ENCODE peak calls at places on chromosomes 16 and 17, in eight cellular contexts. T is transverse colon, Y is uterus, L is heart left ventricle, I is A549, D is H1, B is sigmoid colon, M is upper lobe of left lung. U is an unnamed sample.

GRCh38 chr16:983044-984030 is 1.8 kb downstream of the SOX8 start:
- DNase-seq in T (no peak), Y (no peak), L (no peak), I (peak), D (no peak), B (no peak), M (peak), U (no peak)

GRCh38 chr16:73092236-73092781 is 44.4 kb upstream of the ZFHX3 start:
- DNase-seq in T (no peak), Y (no peak), L (no peak), I (no peak), D (no peak), B (no peak), M (peak), U (no peak)

GRCh38 chr16:2152695-2153506 is 2.7 kb upstream of the TRAF7 start:
- DNase-seq in T (peak), Y (no peak), L (peak), I (peak), D (no peak), B (no peak), M (peak), U (no peak)

GRCh38 chr17:81160747-81161453 is 4.4 kb upstream of the PVALEF start:
- DNase-seq in T (no peak), Y (no peak), L (no peak), I (no peak), D (no peak), B (no peak), M (peak), U (no peak)

GRCh38 chr17:75878174-75878998 is at the start of gene TRIM47:
- DNase-seq in T (peak), Y (peak), L (peak), I (peak), D (no peak), B (peak), M (peak), U (no peak)

GRCh38 chr16:86490859-86491642 is 19.3 kb upstream of the FOXF1 start:
- DNase-seq in T (no peak), Y (no peak), L (no peak), I (no peak), D (no peak), B (peak), M (no peak), U (no peak)

GRCh38 chr16:89412811-89413210 is 77.5 kb downstream of the ANKRD11 start:
- DNase-seq in T (no peak), Y (no peak), L (peak), I (no peak), D (no peak), B (no peak), M (no peak), U (no peak)

GRCh38 chr16:47058295-47059086 is 85.0 kb upstream of the DNAJA2 start:
- DNase-seq in T (peak), Y (no peak), L (no peak), I (no peak), D (no peak), B (peak), M (no peak), U (no peak)

GRCh38 chr16:31135535-31136286 is at the start of gene PRSS8:
- DNase-seq in T (peak), Y (no peak), L (no peak), I (no peak), D (no peak), B (no peak), M (peak), U (no peak)
- TF ChIP-seq POLR2A in T (peak), Y (no peak), L (no peak), I (no peak), D (no peak), B (no peak), M (no peak), U (peak)

GRCh38 chr17:28896491-28896883 is 1.0 kb downstream of the FLOT2 start:
- DNase-seq in T (no peak), Y (no peak), L (no peak), I (no peak), D (no peak), B (no peak), M (no peak), U (no peak)
- H3K27ac ChIP-seq in T (peak), Y (peak), L (peak), I (peak), D (no peak), B (peak), M (peak), U (peak)

GRCh38 chr16:23728112-23728477 is 15.1 kb upstream of the ERN2 start:
- DNase-seq in T (no peak), Y (no peak), L (no peak), I (no peak), D (no peak), B (no peak), M (no peak), U (no peak)
- TF ChIP-seq CTCF in T (no peak), Y (no peak), L (no peak), I (no peak), D (no peak), B (no peak), M (no peak), U (peak)

GRCh38 chr17:21213005-21213404 is 956 bp downstream of the TMEM11 start:
- DNase-seq in T (no peak), Y (no peak), L (no peak), I (no peak), D (no peak), B (no peak), M (no peak), U (no peak)

GRCh38 chr17:21213491-21214014 is 408 bp downstream of the TMEM11 start:
- DNase-seq in T (peak), Y (no peak), L (peak), I (no peak), D (no peak), B (peak), M (peak), U (no peak)

GRCh38 chr17:21214777-21215541 is 998 bp upstream of the TMEM11 start:
- DNase-seq in T (no peak), Y (peak), L (no peak), I (no peak), D (no peak), B (peak), M (no peak), U (no peak)

GRCh38 chr17:21215935-21216334 is 2.0 kb upstream of the TMEM11 start:
- DNase-seq in T (no peak), Y (no peak), L (no peak), I (no peak), D (no peak), B (no peak), M (no peak), U (no peak)

GRCh38 chr17:21214015-21214776 is at the start of gene TMEM11:
- DNase-seq in T (peak), Y (peak), L (peak), I (peak), D (peak), B (peak), M (peak), U (peak)
- TF ChIP-seq POLR2A in T (peak), Y (peak), L (no peak), I (peak), D (peak), B (peak), M (no peak), U (peak)

DNA sequence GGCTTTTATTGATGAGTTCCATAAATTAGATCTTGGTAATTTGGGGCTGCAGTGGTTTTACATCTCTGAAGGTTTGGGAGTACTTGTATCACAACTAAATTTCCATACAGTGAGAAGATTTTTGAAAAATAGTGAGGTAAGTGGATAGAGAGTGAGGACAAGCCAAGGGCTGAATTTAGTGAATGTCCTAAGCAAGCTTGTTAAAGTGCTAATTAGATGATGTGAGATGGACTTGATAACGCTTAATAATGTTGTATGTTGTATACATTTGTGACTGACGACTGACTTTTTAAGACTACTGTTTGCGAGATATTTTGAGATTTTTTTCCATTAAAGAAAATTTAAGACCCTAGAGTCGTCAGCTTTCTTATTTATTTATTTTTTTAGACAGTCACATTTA is 3.9 kb downstream of the NFATC3 start:
- DNase-seq in T (no peak), Y (no peak), L (no peak), I (no peak), D (no peak), B (no peak), M (no peak), U (no peak)
- H3K27ac ChIP-seq in T (no peak), Y (no peak), L (no peak), I (no peak), D (no peak), B (no peak), M (no peak), U (no peak)

DNA sequence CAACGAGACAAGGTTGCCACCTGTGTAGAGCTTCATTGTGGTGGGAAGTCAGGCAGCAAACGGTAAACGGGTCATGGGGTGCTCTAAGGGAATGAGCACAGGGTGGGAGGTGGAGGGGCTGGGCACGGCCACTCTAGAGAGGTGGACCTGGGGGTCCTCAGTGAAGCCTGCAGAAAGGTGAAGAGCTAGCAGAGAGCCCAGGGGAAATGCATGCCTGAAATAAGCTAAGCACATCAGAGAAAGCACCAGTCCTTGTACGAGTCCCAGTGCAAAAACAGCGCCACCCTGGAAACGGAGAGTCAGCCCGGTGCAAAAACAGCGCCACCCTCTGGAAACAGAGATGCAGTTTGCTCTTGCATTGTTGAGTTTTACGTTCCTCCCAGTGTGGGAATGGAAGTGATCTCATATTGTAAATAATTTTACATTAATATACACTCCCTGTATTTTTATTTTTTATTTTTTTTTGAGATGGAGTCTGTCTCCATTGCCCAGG is 65.0 kb downstream of the TBC1D16 start:
- DNase-seq in T (peak), Y (no peak), L (no peak), I (peak), D (no peak), B (no peak), M (no peak), U (no peak)
- TF ChIP-seq CTCF in T (peak), Y (no peak), L (peak), I (peak), D (peak), B (no peak), M (peak), U (peak)

DNA sequence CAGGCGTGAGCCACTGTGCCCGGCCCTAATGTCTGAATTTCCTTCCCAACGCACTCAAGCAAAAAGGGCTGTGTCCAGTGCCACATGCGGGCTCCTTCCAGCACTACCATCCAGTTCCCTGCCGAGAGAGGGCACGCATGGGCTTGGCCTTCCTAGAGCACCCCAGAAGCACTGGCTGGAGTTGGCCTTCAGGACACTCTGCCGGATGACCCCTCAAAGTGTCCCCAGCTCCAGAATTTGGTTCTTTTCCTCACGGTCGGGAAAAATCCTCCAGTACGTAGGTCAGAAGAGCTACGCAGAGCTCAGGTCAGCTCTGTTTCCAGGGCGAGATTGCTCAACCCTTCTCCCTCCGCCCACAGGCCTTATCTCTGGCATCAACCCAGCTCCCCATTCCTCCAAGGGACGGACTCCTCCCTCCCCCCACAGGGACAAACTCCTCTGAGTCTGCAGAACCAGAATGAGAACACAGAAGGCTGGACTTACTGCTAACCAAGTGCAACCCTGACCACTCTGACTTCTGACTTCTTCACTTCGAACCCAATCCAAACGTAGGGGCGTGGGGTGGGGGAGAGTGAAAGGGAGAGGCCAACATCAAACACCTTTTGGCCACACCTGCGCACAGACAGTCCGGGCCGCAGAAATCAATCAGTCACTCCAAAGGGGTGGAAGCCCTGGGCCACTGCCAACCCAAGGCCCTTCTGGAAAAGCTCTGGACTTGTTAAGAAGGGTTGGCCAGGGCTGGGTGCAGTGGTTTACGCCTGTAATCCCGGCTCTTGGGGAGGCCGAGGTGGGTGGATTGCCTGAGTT is 3.6 kb downstream of the CDC42EP4 start:
- DNase-seq in T (peak), Y (peak), L (peak), I (peak), D (no peak), B (peak), M (no peak), U (no peak)
- TF ChIP-seq POLR2A in T (no peak), Y (no peak), L (no peak), I (no peak), D (no peak), B (no peak), M (no peak), U (no peak)

DNA sequence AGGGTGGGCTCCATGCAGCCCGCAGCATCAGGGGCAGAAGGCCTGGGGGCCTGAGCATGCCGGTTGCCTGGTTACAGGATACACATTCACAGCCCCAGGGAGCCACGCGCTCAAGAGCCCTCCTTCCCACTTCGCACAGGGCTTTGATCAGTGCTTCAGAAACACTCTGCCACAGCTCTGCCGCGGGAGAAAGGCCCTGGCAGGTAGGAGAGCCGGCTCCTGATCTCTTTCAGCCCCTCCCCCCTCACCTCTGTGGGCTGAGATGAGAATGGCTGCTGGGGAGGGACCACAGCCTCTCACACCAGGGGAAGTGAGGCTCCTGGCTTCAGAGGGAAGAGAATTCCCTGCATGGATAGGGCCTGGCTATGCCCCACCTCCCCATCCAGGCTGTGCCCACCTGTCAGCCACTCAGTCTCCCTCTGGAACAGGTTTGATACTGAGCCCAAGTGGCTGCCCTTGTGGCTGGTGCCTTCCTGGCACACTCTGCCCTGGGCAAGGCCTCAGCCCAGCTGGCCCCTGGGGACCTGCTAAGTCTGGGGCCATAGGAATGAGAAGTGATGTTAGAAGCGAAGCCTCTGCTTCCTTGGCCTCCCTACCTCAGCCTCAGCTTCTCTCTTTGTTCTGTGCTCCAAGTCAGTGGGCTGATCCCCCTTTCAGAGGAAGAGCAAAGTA is 8.6 kb downstream of the DOK4 start:
- DNase-seq in T (no peak), Y (no peak), L (no peak), I (no peak), D (no peak), B (no peak), M (peak), U (no peak)
- H3K27ac ChIP-seq in T (no peak), Y (peak), L (no peak), I (peak), D (no peak), B (no peak), M (no peak), U (no peak)